ENCODE peak calls at places on chromosomes 7 and 10, in six cellular contexts. U, C, R, M, K and Q are unnamed samples.
A peak's percentile ranks its signal among the peaks of the same experiment; 100 is the strongest.

GRCh38 chr10:79982486-79982800 is 33.5 kb upstream of the SFTPD start:
- DNase-seq in U (no peak), C (no peak), R (no peak), M (no peak), K (no peak), Q (no peak)

GRCh38 chr10:116752969-116753665 is 10.8 kb upstream of the HSPA12A start:
- DNase-seq in U (no peak), C (no peak), R (no peak), M (no peak), K (no peak), Q (no peak)

GRCh38 chr7:142773937-142774744 is 3.4 kb downstream of the PRSS2 start:
- DNase-seq in U (no peak), C (no peak), R (no peak), M (no peak), K (no peak), Q (no peak)

GRCh38 chr10:116385994-116386809 is 41.4 kb upstream of the PNLIPRP3 start:
- DNase-seq in U (no peak), C (no peak), R (peak; percentile 18), M (no peak), K (no peak), Q (peak; percentile 55)

GRCh38 chr10:101655581-101655980 is 39.4 kb downstream of the FBXW4 start:
- DNase-seq in U (no peak), C (no peak), R (no peak), M (no peak), K (no peak), Q (no peak)

GRCh38 chr10:7082967-7083366 is 327.9 kb downstream of the SFMBT2 start:
- DNase-seq in U (no peak), C (no peak), R (no peak), M (no peak), K (no peak), Q (no peak)

GRCh38 chr7:91683823-91684222 is 196.7 kb downstream of the MTERF1 start:
- DNase-seq in U (no peak), C (no peak), R (peak; percentile 16), M (no peak), K (no peak), Q (peak; percentile 86)

GRCh38 chr10:51733061-51733460 is 33.7 kb upstream of the CSTF2T start:
- DNase-seq in U (no peak), C (no peak), R (peak; percentile 33), M (no peak), K (no peak), Q (peak; percentile 46)

GRCh38 chr7:24700446-24701044 is 56.7 kb downstream of the GSDME start:
- DNase-seq in U (no peak), C (no peak), R (no peak), M (no peak), K (peak; percentile 46), Q (peak; percentile 13)

GRCh38 chr10:46014683-46015405 is 15.6 kb downstream of the NCOA4 start:
- DNase-seq in U (no peak), C (no peak), R (no peak), M (no peak), K (no peak), Q (peak; percentile 81)

GRCh38 chr7:130943336-130943901 is 209.4 kb upstream of the KLF14 start:
- DNase-seq in U (no peak), C (no peak), R (peak; percentile 75), M (no peak), K (no peak), Q (peak; percentile 92)

GRCh38 chr7:7498881-7499280 is 36.8 kb downstream of the COL28A1 start:
- DNase-seq in U (no peak), C (no peak), R (no peak), M (no peak), K (no peak), Q (no peak)

GRCh38 chr7:134435161-134435920 is 23.6 kb downstream of the AKR1B1 start:
- DNase-seq in U (no peak), C (no peak), R (no peak), M (no peak), K (no peak), Q (peak; percentile 70)

GRCh38 chr7:2204446-2204845 is 28.3 kb downstream of the MAD1L1 start:
- DNase-seq in U (no peak), C (no peak), R (no peak), M (no peak), K (no peak), Q (no peak)

GRCh38 chr7:132861940-132862554 is 219.8 kb downstream of the CHCHD3 start:
- DNase-seq in U (no peak), C (no peak), R (no peak), M (no peak), K (no peak), Q (peak; percentile 13)